ENCODE peak calls at places on chromosome 5, in six cellular contexts. R is HuH-7.5, E is sciatic nerve, B is HFFc6, P is GM20000, J is H7. U is an unnamed sample.

GRCh38 chr5:91407204-91407603 is 24.1 kb upstream of the ARRDC3 start:
- DNase-seq in P (no peak), R (no peak), J (no peak), B (no peak), E (no peak), U (no peak)

GRCh38 chr5:32190094-32190493 is 16.0 kb upstream of the GOLPH3 start:
- DNase-seq in B (no peak), J (no peak), P (no peak), R (no peak), E (peak; percentile 67), U (no peak)

GRCh38 chr5:44536650-44537260 is 147.5 kb upstream of the FGF10 start:
- DNase-seq in J (peak; percentile 49), P (peak; percentile 14), R (peak; percentile 20), B (peak; percentile 8), E (no peak), U (peak; percentile 3)

GRCh38 chr5:164073013-164073535 is 567.7 kb downstream of the MAT2B start:
- DNase-seq in R (no peak), J (no peak), P (no peak), E (no peak), B (no peak), U (no peak)

GRCh38 chr5:14420136-14420808 is 161.3 kb upstream of the OTULINL start:
- DNase-seq in P (no peak), R (no peak), B (peak; percentile 53), J (no peak), E (no peak), U (no peak)

GRCh38 chr5:163459465-163459887 is 426 bp downstream of the NUDCD2 start:
- DNase-seq in P (no peak), E (no peak), R (no peak), J (no peak), B (no peak), U (no peak)

GRCh38 chr5:145218019-145218418 is 617.1 kb downstream of the PRELID2 start:
- DNase-seq in R (no peak), E (no peak), P (no peak), J (no peak), B (no peak), U (no peak)

GRCh38 chr5:109866051-109866450 is 176.3 kb downstream of the MAN2A1 start:
- DNase-seq in E (no peak), R (no peak), B (peak; percentile 73), J (no peak), P (no peak), U (no peak)

GRCh38 chr5:112691758-112692157 is 45.9 kb upstream of the APC start:
- DNase-seq in E (no peak), J (peak; percentile 14), B (no peak), P (no peak), R (no peak), U (no peak)

U was measured in astrocyte of the cerebellum.